ENCODE peak calls at places on chromosomes 1 and 21, in five cellular contexts. One of them, this sample, is unnamed.

GRCh38 chr21:31398574-31398973 is 54.5 kb upstream of the TIAM1 start:
- DNase-seq in A549: no peak
- DNase-seq in NCI-H1436 treated with DMSO at 0.1 percent for 48 hours: no peak
- DNase-seq in myocyte: no peak
- DNase-seq in colonic mucosa: no peak
- DNase-seq in this sample: no peak

GRCh38 chr1:116075981-116076380 is 35.2 kb upstream of the MAB21L3 start:
- DNase-seq in A549: peak
- DNase-seq in colonic mucosa: no peak
- DNase-seq in NCI-H1436 treated with DMSO at 0.1 percent for 48 hours: no peak
- DNase-seq in myocyte: no peak
- DNase-seq in this sample: no peak

GRCh38 chr1:221735976-221736375 is 5.9 kb downstream of the DUSP10 start:
- DNase-seq in myocyte: peak
- DNase-seq in colonic mucosa: no peak
- DNase-seq in A549: no peak
- DNase-seq in NCI-H1436 treated with DMSO at 0.1 percent for 48 hours: no peak
- DNase-seq in this sample: no peak

GRCh38 chr21:42051788-42052187 is 19.3 kb upstream of the UMODL1 start:
- DNase-seq in NCI-H1436 treated with DMSO at 0.1 percent for 48 hours: no peak
- DNase-seq in colonic mucosa: no peak
- DNase-seq in A549: no peak
- DNase-seq in myocyte: no peak
- DNase-seq in this sample: no peak

GRCh38 chr1:185156321-185156853 is 366 bp downstream of the TRMT1L start:
- DNase-seq in colonic mucosa: no peak
- DNase-seq in A549: no peak
- DNase-seq in myocyte: no peak
- DNase-seq in NCI-H1436 treated with DMSO at 0.1 percent for 48 hours: no peak
- DNase-seq in this sample: no peak

GRCh38 chr1:43293896-43294760 is 6.7 kb upstream of the TIE1 start:
- DNase-seq in myocyte: peak
- DNase-seq in colonic mucosa: peak
- DNase-seq in NCI-H1436 treated with DMSO at 0.1 percent for 48 hours: no peak
- DNase-seq in A549: no peak
- DNase-seq in this sample: no peak

GRCh38 chr1:108142773-108143394 is 57.3 kb downstream of the SLC25A24 start:
- DNase-seq in myocyte: no peak
- DNase-seq in colonic mucosa: no peak
- DNase-seq in NCI-H1436 treated with DMSO at 0.1 percent for 48 hours: no peak
- DNase-seq in A549: no peak
- DNase-seq in this sample: no peak

GRCh38 chr1:226123212-226123560 is 60.7 kb downstream of the H3-3A start:
- DNase-seq in colonic mucosa: no peak
- DNase-seq in myocyte: no peak
- DNase-seq in A549: no peak
- DNase-seq in NCI-H1436 treated with DMSO at 0.1 percent for 48 hours: no peak
- DNase-seq in this sample: no peak

GRCh38 chr1:248810727-248811513 is 14.8 kb downstream of the SH3BP5L start:
- DNase-seq in A549: no peak
- DNase-seq in colonic mucosa: no peak
- DNase-seq in myocyte: no peak
- DNase-seq in NCI-H1436 treated with DMSO at 0.1 percent for 48 hours: no peak
- DNase-seq in this sample: no peak

GRCh38 chr1:103341377-103341880 is 184.1 kb upstream of the RNPC3 start:
- DNase-seq in A549: no peak
- DNase-seq in NCI-H1436 treated with DMSO at 0.1 percent for 48 hours: no peak
- DNase-seq in myocyte: no peak
- DNase-seq in colonic mucosa: no peak
- DNase-seq in this sample: no peak

GRCh38 chr1:23644555-23644866 is 47.1 kb upstream of the RPL11 start:
- DNase-seq in colonic mucosa: no peak
- DNase-seq in A549: no peak
- DNase-seq in NCI-H1436 treated with DMSO at 0.1 percent for 48 hours: no peak
- DNase-seq in myocyte: no peak
- DNase-seq in this sample: no peak

GRCh38 chr1:230149751-230150584 is 82.9 kb downstream of the GALNT2 start:
- DNase-seq in myocyte: no peak
- DNase-seq in A549: no peak
- DNase-seq in NCI-H1436 treated with DMSO at 0.1 percent for 48 hours: no peak
- DNase-seq in colonic mucosa: no peak
- DNase-seq in this sample: no peak

GRCh38 chr1:205354259-205354904 is 2.3 kb downstream of the KLHDC8A start:
- DNase-seq in A549: peak
- DNase-seq in myocyte: peak
- DNase-seq in colonic mucosa: peak
- DNase-seq in NCI-H1436 treated with DMSO at 0.1 percent for 48 hours: peak
- DNase-seq in this sample: peak

GRCh38 chr1:150567341-150567716 is 12.1 kb downstream of the MCL1 start:
- DNase-seq in NCI-H1436 treated with DMSO at 0.1 percent for 48 hours: no peak
- DNase-seq in colonic mucosa: no peak
- DNase-seq in A549: no peak
- DNase-seq in myocyte: no peak
- DNase-seq in this sample: no peak

GRCh38 chr21:46118305-46118870 is 20.5 kb downstream of the COL6A2 start:
- DNase-seq in colonic mucosa: no peak
- DNase-seq in myocyte: no peak
- DNase-seq in NCI-H1436 treated with DMSO at 0.1 percent for 48 hours: no peak
- DNase-seq in A549: no peak
- DNase-seq in this sample: no peak

GRCh38 chr1:234559917-234560676 is 49.9 kb downstream of the IRF2BP2 start:
- DNase-seq in A549: no peak
- DNase-seq in colonic mucosa: no peak
- DNase-seq in NCI-H1436 treated with DMSO at 0.1 percent for 48 hours: no peak
- DNase-seq in myocyte: no peak
- DNase-seq in this sample: no peak

GRCh38 chr1:24934300-24935195 is 4.5 kb upstream of the RUNX3 start:
- DNase-seq in myocyte: no peak
- DNase-seq in A549: no peak
- DNase-seq in colonic mucosa: no peak
- DNase-seq in NCI-H1436 treated with DMSO at 0.1 percent for 48 hours: no peak
- DNase-seq in this sample: no peak

GRCh38 chr1:47791879-47792608 is 205.1 kb downstream of the TRABD2B start:
- DNase-seq in NCI-H1436 treated with DMSO at 0.1 percent for 48 hours: no peak
- DNase-seq in myocyte: no peak
- DNase-seq in colonic mucosa: no peak
- DNase-seq in A549: no peak
- DNase-seq in this sample: no peak

GRCh38 chr1:12447849-12448312 is 170.1 kb downstream of the DHRS3 start:
- DNase-seq in myocyte: no peak
- DNase-seq in A549: no peak
- DNase-seq in NCI-H1436 treated with DMSO at 0.1 percent for 48 hours: no peak
- DNase-seq in colonic mucosa: no peak
- DNase-seq in this sample: no peak

GRCh38 chr21:37060296-37060695 is 12.6 kb downstream of the PIGP start:
- DNase-seq in colonic mucosa: peak
- DNase-seq in myocyte: peak
- DNase-seq in A549: peak
- DNase-seq in NCI-H1436 treated with DMSO at 0.1 percent for 48 hours: peak
- DNase-seq in this sample: no peak

GRCh38 chr1:48675251-48675650 is 101.4 kb downstream of the BEND5 start:
- DNase-seq in A549: no peak
- DNase-seq in myocyte: no peak
- DNase-seq in colonic mucosa: no peak
- DNase-seq in NCI-H1436 treated with DMSO at 0.1 percent for 48 hours: no peak
- DNase-seq in this sample: no peak

GRCh38 chr1:183956559-183957188 is 80.9 kb downstream of the COLGALT2 start:
- DNase-seq in A549: peak
- DNase-seq in NCI-H1436 treated with DMSO at 0.1 percent for 48 hours: no peak
- DNase-seq in myocyte: peak
- DNase-seq in colonic mucosa: no peak
- DNase-seq in this sample: peak

GRCh38 chr1:2952992-2953391 is 68.3 kb upstream of the ACTRT2 start:
- DNase-seq in NCI-H1436 treated with DMSO at 0.1 percent for 48 hours: no peak
- DNase-seq in A549: no peak
- DNase-seq in colonic mucosa: no peak
- DNase-seq in myocyte: no peak
- DNase-seq in this sample: no peak

This sample was measured in T-helper 22 cell.